ENCODE peak calls at places on chromosome 7, in four cellular contexts. M is RPMI7951; J is mucosa of gallbladder; C is activated CD4-positive, alpha-beta T cell treated with anti-CD3 and anti-CD28 coated beads, Interleukin-2, amount 50 U/mL, for 4 hours. H is an unnamed sample.

GRCh38 chr7:139687980-139688632 is 89.7 kb downstream of the HIPK2 start:
- DNase-seq in M (peak; percentile 81), J (no peak), C (no peak), H (no peak)

GRCh38 chr7:132750056-132750455 is 173.8 kb upstream of the PLXNA4 start:
- DNase-seq in M (no peak), J (no peak), C (no peak), H (no peak)

GRCh38 chr7:92110857-92111256 is 23.4 kb downstream of the CYP51A1 start:
- DNase-seq in M (no peak), J (no peak), C (no peak), H (no peak)

GRCh38 chr7:137074386-137075030 is 206.1 kb downstream of the CHRM2 start:
- DNase-seq in M (peak; percentile 5), J (no peak), C (no peak), H (no peak)

GRCh38 chr7:142873281-142873784 is 12.2 kb downstream of the TRPV6 start:
- DNase-seq in M (peak; percentile 11), J (no peak), C (no peak), H (no peak)

GRCh38 chr7:139297795-139298194 is 43.3 kb upstream of the FMC1 start:
- DNase-seq in M (no peak), J (no peak), C (no peak), H (no peak)

GRCh38 chr7:155763721-155764431 is 48.4 kb downstream of the SHH start:
- DNase-seq in M (no peak), J (no peak), C (peak; percentile 33), H (peak; percentile 53)

GRCh38 chr7:30974605-30975256 is 11.0 kb downstream of the GHRHR start:
- DNase-seq in M (peak; percentile 85), J (peak; percentile 73), C (no peak), H (no peak)

GRCh38 chr7:35714862-35715261 is 19.9 kb upstream of the HERPUD2 start:
- DNase-seq in M (no peak), J (no peak), C (no peak), H (no peak)

GRCh38 chr7:261341-262250 is 28.4 kb upstream of the FOXL3 start:
- DNase-seq in M (no peak), J (no peak), C (no peak), H (peak; percentile 5)

GRCh38 chr7:132980406-132980805 is 101.5 kb downstream of the CHCHD3 start:
- DNase-seq in M (no peak), J (no peak), C (no peak), H (no peak)

GRCh38 chr7:11633325-11633724 is 198.7 kb downstream of the THSD7A start:
- DNase-seq in M (no peak), J (no peak), C (no peak), H (no peak)

GRCh38 chr7:576524-577277 is 57.1 kb upstream of the PDGFA start:
- DNase-seq in M (no peak), J (no peak), C (no peak), H (no peak)

GRCh38 chr7:117202511-117202910 is 120.3 kb downstream of the WNT2 start:
- DNase-seq in M (peak; percentile 34), J (no peak), C (no peak), H (no peak)

GRCh38 chr7:43108255-43109011 is 4.0 kb upstream of the HECW1 start:
- DNase-seq in M (peak; percentile 62), J (peak; percentile 64), C (peak; percentile 34), H (peak; percentile 57)

GRCh38 chr7:30984359-30985107 is 20.8 kb downstream of the GHRHR start:
- DNase-seq in M (peak; percentile 92), J (peak; percentile 70), C (no peak), H (no peak)

GRCh38 chr7:4720225-4720624 is 38.1 kb downstream of the FOXK1 start:
- DNase-seq in M (no peak), J (no peak), C (no peak), H (no peak)

GRCh38 chr7:77866791-77867190 is 68.2 kb downstream of the PHTF2 start:
- DNase-seq in M (no peak), J (no peak), C (no peak), H (no peak)

GRCh38 chr7:2633538-2634264 is 1.9 kb downstream of the TTYH3 start:
- DNase-seq in M (peak; percentile 96), J (peak; percentile 44), C (peak; percentile 20), H (peak; percentile 50)

GRCh38 chr7:54811016-54811924 is 52.3 kb upstream of the SEC61G start:
- DNase-seq in M (peak; percentile 75), J (no peak), C (no peak), H (no peak)

GRCh38 chr7:70920886-70921285 is 211.1 kb upstream of the GALNT17 start:
- DNase-seq in M (no peak), J (no peak), C (no peak), H (no peak)

GRCh38 chr7:50309130-50309478 is 4.6 kb downstream of the IKZF1 start:
- DNase-seq in M (no peak), J (no peak), C (no peak), H (no peak)

GRCh38 chr7:48427671-48428070 is 256.4 kb downstream of the ABCA13 start:
- DNase-seq in M (peak; percentile 42), J (no peak), C (no peak), H (no peak)

GRCh38 chr7:1586827-1587705 is 17.2 kb upstream of the PSMG3 start:
- DNase-seq in M (peak; percentile 74), J (no peak), C (no peak), H (no peak)

GRCh38 chr7:19143930-19144574 is 1.2 kb downstream of the FERD3L start:
- DNase-seq in M (no peak), J (no peak), C (no peak), H (no peak)